ENCODE peak calls at places on chromosomes 3 and 15, in eight cellular contexts. B, V, I, L, Q, K, P and E are unnamed samples.

GRCh38 chr3:86180696-86181095 is 810.3 kb downstream of the VGLL3 start:
- DNase-seq in B (no peak), P (no peak), K (no peak), L (peak; percentile 12), Q (peak; percentile 7), I (no peak), V (peak; percentile 4), E (no peak)

GRCh38 chr3:156598413-156598812 is 43.5 kb upstream of the SSR3 start:
- DNase-seq in K (no peak), L (no peak), Q (no peak), V (no peak), B (no peak), I (no peak), P (no peak), E (no peak)

GRCh38 chr15:72368315-72368714 is 7.5 kb downstream of the HEXA start:
- DNase-seq in Q (no peak), P (no peak), K (no peak), V (no peak), I (no peak), L (no peak), B (no peak), E (no peak)

GRCh38 chr3:106421928-106422327 is 553.1 kb upstream of the CBLB start:
- DNase-seq in L (no peak), Q (no peak), V (peak; percentile 36), I (peak; percentile 47), K (no peak), P (peak; percentile 65), B (no peak), E (no peak)

GRCh38 chr3:182837855-182838454 is 44.7 kb downstream of the ATP11B start:
- DNase-seq in P (peak; percentile 28), K (no peak), I (peak; percentile 48), Q (peak; percentile 5), B (no peak), L (peak; percentile 20), V (peak; percentile 69), E (no peak)

GRCh38 chr15:75884041-75884440 is 19.6 kb upstream of the FBXO22 start:
- DNase-seq in K (no peak), B (no peak), Q (no peak), V (peak; percentile 75), I (peak; percentile 67), L (no peak), P (peak; percentile 65), E (no peak)

GRCh38 chr3:88032245-88032644 is 26.6 kb downstream of the CGGBP1 start:
- DNase-seq in V (peak; percentile 37), Q (no peak), P (peak; percentile 16), I (peak; percentile 3), B (no peak), L (no peak), K (no peak), E (no peak)

GRCh38 chr15:27382296-27382695 is 411.3 kb downstream of the GABRG3 start:
- DNase-seq in V (no peak), P (no peak), Q (no peak), L (no peak), I (no peak), B (no peak), K (no peak), E (no peak)

GRCh38 chr3:184380210-184380626 is 364 bp downstream of the CHRD start:
- DNase-seq in K (no peak), B (no peak), P (peak; percentile 42), I (no peak), Q (peak; percentile 91), V (peak; percentile 75), L (peak; percentile 21), E (no peak)

GRCh38 chr15:45648521-45649200 is 13.8 kb downstream of the SQOR start:
- DNase-seq in B (no peak), L (peak; percentile 76), V (peak; percentile 77), Q (no peak), I (peak; percentile 86), K (peak; percentile 32), P (peak; percentile 76), E (no peak)

GRCh38 chr3:138118863-138119766 is 3.7 kb upstream of the DZIP1L start:
- DNase-seq in B (peak; percentile 25), Q (peak; percentile 73), V (peak; percentile 81), K (peak; percentile 69), I (peak; percentile 73), L (peak; percentile 70), P (peak; percentile 56), E (peak; percentile 62)

DNA sequence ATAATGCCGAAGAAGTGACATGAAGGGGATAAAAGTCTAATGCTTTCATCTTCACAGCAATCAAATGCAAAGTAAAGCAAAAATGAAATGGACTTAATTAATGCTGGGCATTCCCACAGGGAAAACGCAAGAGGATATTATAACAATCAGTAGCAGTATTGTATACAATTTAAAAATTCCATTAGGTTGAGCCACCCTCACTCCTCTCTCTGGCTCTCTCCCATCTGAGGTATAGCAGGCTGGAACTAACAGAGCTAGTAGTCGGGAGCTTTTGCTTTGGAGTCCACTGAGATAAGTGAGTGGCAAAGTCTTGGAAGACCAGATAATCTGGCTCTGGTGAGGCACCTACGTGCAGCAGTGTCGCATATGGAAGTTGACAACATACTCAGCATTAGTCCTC is 33.9 kb downstream of the DET1 start:
- DNase-seq in Q (no peak), I (peak; percentile 64), B (no peak), K (no peak), P (peak; percentile 51), L (no peak), V (peak; percentile 39), E (no peak)
- H3K4me2 ChIP-seq in Q (no peak overlapping the region), I (peak overlapping the region; percentile 88), B (no peak overlapping the region), K (no peak overlapping the region), P (peak overlapping the region; percentile 23), L (no peak overlapping the region), V (peak overlapping the region; percentile 37), E (no peak overlapping the region)

DNA sequence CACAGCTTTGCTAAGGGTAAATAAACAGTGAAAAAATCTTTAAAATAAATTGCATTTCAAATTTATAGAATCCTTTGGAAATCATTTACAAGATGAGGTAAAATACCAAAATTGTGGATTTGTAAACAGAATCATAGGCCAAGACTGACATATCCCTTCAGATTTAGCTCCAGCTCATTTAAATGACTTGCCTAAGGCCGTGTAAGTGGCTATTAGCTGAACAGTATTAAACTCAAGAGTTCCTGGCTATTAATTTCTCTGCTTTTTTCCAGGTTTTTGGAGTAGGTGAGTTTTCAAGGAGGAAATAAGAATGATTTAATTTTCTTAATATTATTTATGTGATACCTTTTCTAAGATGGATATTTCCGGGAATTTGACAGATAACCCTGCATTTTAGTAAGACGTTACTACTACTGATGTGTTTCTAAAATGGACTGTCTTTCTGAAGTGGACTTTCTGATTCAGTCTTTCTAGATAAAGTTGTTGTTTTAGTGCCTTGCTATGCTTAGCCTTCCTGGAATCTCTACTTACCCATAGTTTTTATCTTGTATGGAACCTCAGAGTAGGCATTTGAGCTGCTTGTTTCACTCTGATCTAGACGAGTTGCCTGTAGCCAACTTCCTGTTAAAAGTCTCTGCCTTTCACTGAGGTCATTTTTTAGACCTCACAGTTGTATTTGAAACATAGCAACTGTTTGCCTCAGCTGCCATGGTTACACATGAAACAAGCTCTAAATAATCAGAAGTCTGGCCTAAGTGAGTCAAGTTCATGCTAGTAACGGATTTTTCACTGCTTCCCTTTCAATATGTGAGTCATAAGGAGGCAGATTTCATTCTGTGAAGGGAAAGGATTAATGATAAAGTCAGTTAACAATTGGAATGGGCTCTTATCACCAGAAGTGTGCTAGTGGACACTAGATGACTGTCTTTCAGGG is 127.0 kb downstream of the KLHL25 start:
- DNase-seq in P (peak; percentile 99), K (peak; percentile 48), L (peak; percentile 53), I (peak; percentile 99), V (peak; percentile 98), Q (no peak), B (no peak), E (peak; percentile 7)
- H3K4me2 ChIP-seq in P (peak overlapping the region; percentile 81), K (no peak overlapping the region), L (no peak overlapping the region), I (peak overlapping the region; percentile 77), V (peak overlapping the region; percentile 88), Q (peak overlapping the region; percentile 42), B (no peak overlapping the region), E (no peak overlapping the region)

GRCh38 chr3:193974591-193974990 is 161.4 kb upstream of the HES1 start:
- DNase-seq in K (no peak), B (no peak), I (peak; percentile 40), V (no peak), P (peak; percentile 63), Q (no peak), L (no peak), E (no peak)
- H3K4me2 ChIP-seq in K (no peak overlapping the region), B (no peak overlapping the region), I (peak overlapping the region; percentile 22), V (peak overlapping the region; percentile 50), P (no peak overlapping the region), Q (no peak overlapping the region), L (peak overlapping the region; percentile 46), E (no peak overlapping the region)

GRCh38 chr15:20672469-20672868 is 130.9 kb upstream of the GOLGA6L6 start:
- DNase-seq in K (no peak), L (no peak), V (no peak), I (no peak), P (no peak), Q (no peak), B (no peak), E (no peak)

DNA sequence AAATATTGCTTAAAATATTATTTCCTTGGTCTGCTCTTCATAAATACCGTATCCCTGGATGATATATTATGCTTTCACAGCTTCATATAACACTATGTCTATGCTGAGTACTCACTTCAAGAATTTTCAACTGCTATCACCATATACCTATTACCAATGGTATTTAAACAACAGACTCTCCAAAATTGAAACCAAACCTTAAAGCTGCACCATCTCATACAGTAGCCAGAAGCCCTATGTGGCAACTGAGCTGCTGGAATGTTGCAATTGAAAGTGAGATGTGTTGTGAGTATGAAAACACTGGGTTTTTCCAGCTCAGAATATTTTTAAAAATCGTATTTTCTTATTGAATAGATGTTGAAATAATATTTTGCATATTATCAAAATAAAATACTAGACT is 130.1 kb upstream of the GOLGA6L6 start:
- DNase-seq in P (no peak), L (no peak), K (no peak), B (no peak), V (peak; percentile 19), I (no peak), Q (no peak), E (no peak)
- H3K4me2 ChIP-seq in P (no peak overlapping the region), L (no peak overlapping the region), K (no peak overlapping the region), B (no peak overlapping the region), V (no peak overlapping the region), I (no peak overlapping the region), Q (no peak overlapping the region), E (no peak overlapping the region)

GRCh38 chr15:37109952-37110630 is 9.7 kb upstream of the MEIS2 start:
- DNase-seq in Q (peak; percentile 51), P (peak; percentile 68), I (no peak), L (no peak), K (no peak), V (peak; percentile 61), B (no peak), E (no peak)
- H3K4me2 ChIP-seq in Q (peak overlapping the region; percentile 89), P (no peak overlapping the region), I (peak overlapping the region; percentile 69), L (peak overlapping the region; percentile 88), K (no peak overlapping the region), V (peak overlapping the region; percentile 95), B (peak overlapping the region; percentile 73), E (no peak overlapping the region)